ENCODE peak calls at places on chromosomes 1 and 21, in five cellular contexts. S is tibial artery, N is AG10803, X is GM20000, F is fibroblast of villous mesenchyme. O is an unnamed sample.

GRCh38 chr1:54017979-54018378 is at the start of gene LDLRAD1:
- DNase-seq in S (no peak), F (no peak), N (no peak), X (no peak), O (no peak)

GRCh38 chr1:160070243-160071163 is 543 bp upstream of the KCNJ10 start:
- DNase-seq in N (peak; percentile 33), X (peak; percentile 86), S (peak; percentile 73), F (peak; percentile 51), O (peak; percentile 77)

GRCh38 chr21:26883768-26884167 is 38.6 kb upstream of the ADAMTS1 start:
- DNase-seq in X (no peak), S (no peak), F (no peak), N (peak; percentile 20), O (no peak)

GRCh38 chr1:94927405-94928175 is 680 bp upstream of the CNN3 start:
- DNase-seq in N (peak; percentile 59), X (no peak), F (peak; percentile 63), S (peak; percentile 41), O (no peak)

GRCh38 chr1:62198781-62199125 is 4.1 kb downstream of the L1TD1 start:
- DNase-seq in S (no peak), X (no peak), F (no peak), N (peak; percentile 10), O (no peak)

GRCh38 chr1:202017385-202018225 is 7.2 kb downstream of the ELF3 start:
- DNase-seq in F (no peak), X (no peak), N (no peak), S (no peak), O (no peak)

GRCh38 chr1:212692774-212693644 is 6.6 kb downstream of the BATF3 start:
- DNase-seq in N (no peak), F (no peak), X (no peak), S (no peak), O (no peak)

GRCh38 chr1:198903203-198903602 is 264.4 kb downstream of the PTPRC start:
- DNase-seq in N (peak; percentile 64), S (no peak), F (no peak), X (no peak), O (no peak)

GRCh38 chr1:18091660-18092446 is 15.7 kb upstream of the IGSF21 start:
- DNase-seq in X (no peak), S (peak; percentile 72), F (peak; percentile 2), N (peak; percentile 75), O (no peak)

GRCh38 chr1:181778630-181779285 is 282.8 kb downstream of the ZNF648 start:
- DNase-seq in X (no peak), N (no peak), F (no peak), S (no peak), O (no peak)

GRCh38 chr1:188027613-188028012 is 1198.9 kb downstream of the PLA2G4A start:
- DNase-seq in F (peak; percentile 70), N (peak; percentile 0), S (no peak), X (peak; percentile 21), O (peak; percentile 16)

GRCh38 chr1:111864862-111865261 is 109.2 kb downstream of the DDX20 start:
- DNase-seq in F (no peak), N (no peak), S (no peak), X (peak; percentile 13), O (no peak)

DNA sequence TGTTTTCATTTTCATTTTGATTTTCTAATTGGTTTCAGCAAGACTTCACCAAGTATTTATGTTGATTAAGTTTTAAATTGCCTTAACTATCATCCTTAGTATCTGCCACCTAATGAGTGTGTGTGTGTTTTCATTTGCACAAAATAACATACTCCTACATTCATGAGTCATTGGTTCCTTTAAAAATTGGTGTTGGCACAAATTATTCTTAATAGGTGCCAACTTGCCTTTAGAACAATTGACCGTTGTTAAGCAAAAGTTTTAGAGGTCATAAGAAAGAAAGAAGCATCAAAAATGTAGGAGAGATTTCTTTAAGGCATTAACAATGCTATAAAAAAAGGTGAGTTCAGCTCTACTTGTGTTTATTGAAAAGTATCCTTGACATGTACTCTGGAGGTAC is 77.5 kb downstream of the FNBP1L start:
- DNase-seq in S (no peak), X (no peak), N (no peak), F (no peak), O (no peak)
- TF ChIP-seq CTCF in S (no peak), X (no peak), N (no peak), F (no peak), O (no peak)

GRCh38 chr21:43361493-43362296 is 65.2 kb downstream of the SIK1 start:
- DNase-seq in F (peak; percentile 74), S (peak; percentile 54), N (peak; percentile 82), X (peak; percentile 74), O (peak; percentile 70)

GRCh38 chr21:43362928-43363314 is 64.0 kb downstream of the SIK1 start:
- DNase-seq in S (no peak), F (no peak), X (no peak), N (no peak), O (no peak)

GRCh38 chr21:43363506-43364260 is 63.2 kb downstream of the SIK1 start:
- DNase-seq in F (no peak), X (no peak), S (no peak), N (no peak), O (no peak)

GRCh38 chr21:43361127-43361492 is 65.8 kb downstream of the SIK1 start:
- DNase-seq in X (no peak), N (peak; percentile 64), F (peak; percentile 74), S (no peak), O (no peak)

GRCh38 chr21:43362306-43362927 is 64.5 kb downstream of the SIK1 start:
- DNase-seq in F (peak; percentile 86), X (peak; percentile 83), S (peak; percentile 58), N (peak; percentile 80), O (peak; percentile 81)
- TF ChIP-seq CTCF in F (no peak), X (no peak), S (no peak), N (no peak), O (peak; percentile 11)

DNA sequence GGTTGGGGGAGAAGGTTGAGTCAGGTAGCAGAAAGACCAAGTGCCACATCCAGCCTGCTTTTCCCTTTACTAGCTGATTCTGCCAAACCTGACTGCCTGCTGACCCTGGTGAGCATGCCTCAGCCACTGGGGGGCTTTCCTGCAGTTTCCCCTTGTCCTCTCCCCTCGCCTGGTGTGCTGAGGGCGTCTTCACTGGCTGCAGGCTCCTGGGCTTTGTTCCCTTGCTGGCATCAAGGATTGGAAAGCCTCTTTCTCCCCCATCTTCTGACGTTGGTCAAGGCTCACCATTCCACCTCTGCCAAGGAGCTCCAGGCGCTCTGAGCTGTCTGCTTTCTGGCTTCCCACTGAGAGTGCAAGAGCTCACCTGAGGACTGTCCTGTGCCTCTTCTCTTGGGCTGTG is 28.4 kb downstream of the MAN1C1 start:
- DNase-seq in N (no peak), F (no peak), S (no peak), X (no peak), O (no peak)
- TF ChIP-seq CTCF in N (no peak), F (no peak), S (no peak), X (no peak), O (no peak)

GRCh38 chr1:6423321-6423999 is 1.1 kb upstream of the ESPN start:
- DNase-seq in S (no peak), N (peak; percentile 51), X (peak; percentile 90), F (no peak), O (peak; percentile 87)
- TF ChIP-seq CTCF in S (peak; percentile 27), N (peak; percentile 43), X (peak; percentile 91), F (peak; percentile 56), O (peak; percentile 87)

DNA sequence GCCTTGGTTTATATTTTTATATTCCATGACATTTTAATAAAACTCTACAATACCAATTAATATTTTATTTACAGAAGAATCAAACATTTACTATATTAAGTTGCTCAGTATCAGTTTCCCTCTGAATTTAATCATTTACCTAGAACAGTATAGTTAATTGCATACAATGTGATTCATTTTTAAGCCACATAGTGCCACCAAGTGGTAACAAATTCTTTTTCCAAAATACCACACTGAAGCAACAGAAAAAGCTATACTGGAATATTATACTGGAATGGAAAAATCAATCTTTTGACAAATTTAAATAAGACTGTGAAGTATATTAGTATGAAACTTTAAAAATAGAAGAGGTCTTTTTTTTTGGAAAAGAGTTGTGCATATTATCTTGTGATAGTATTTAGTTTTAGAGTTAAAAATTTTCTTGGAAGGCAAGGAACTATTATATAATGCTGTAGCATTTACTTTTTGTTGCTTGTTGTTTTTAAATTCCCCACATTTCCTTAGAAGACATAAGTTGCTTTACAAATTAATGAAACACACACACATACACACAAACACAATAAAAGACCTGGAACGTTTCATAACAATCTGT is 57.3 kb downstream of the ZNF644 start:
- DNase-seq in F (peak; percentile 22), S (no peak), N (peak; percentile 16), X (no peak), O (no peak)
- TF ChIP-seq CTCF in F (peak; percentile 41), S (peak; percentile 8), N (peak; percentile 45), X (no peak), O (peak; percentile 7)

DNA sequence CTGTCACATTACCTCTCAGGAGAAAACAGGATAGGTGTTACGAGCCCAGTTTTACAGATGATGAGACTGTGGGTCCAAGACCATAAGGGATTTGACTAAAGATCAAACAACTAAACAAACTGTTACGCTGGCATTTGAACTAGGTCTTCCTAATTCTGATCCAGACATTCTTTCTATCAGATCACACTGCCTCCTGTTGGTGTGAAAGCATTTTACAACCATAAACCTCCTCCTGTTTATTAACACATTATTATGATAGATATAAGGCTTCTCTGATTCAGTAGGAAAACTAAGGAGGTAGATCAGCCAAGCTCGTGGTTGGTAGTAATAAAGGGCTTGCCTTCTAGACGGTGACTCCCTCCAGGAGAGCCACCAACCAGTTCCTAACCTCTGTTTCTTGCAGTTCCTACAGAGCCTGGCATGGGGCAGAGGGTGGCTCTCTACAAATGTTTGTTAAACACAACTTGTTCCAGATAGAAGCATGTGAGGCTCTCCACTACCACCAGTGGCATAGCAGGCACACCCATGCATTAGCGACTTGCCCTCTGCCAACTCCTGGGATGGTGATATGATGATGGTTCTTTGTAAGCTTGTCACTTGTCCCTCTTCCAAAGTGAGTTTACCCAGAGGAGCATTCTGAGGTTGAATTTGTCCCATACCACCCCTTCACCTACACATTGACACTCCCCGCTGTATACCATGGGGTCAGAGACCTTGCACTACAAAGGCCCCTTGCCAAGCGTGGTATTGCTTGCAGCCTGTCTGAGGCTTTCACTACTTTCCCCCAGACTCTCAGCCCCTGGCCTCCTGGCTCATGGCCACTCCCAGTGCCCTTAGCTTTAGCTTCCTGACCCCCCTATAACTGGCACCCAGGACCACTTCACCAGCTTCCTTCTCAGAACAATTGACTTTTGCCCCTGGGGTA is 96.4 kb upstream of the HOOK1 start:
- DNase-seq in N (no peak), X (no peak), F (no peak), S (no peak), O (no peak)
- TF ChIP-seq CTCF in N (peak; percentile 16), X (peak; percentile 8), F (peak; percentile 28), S (peak; percentile 38), O (peak; percentile 14)

GRCh38 chr1:225811622-225812487 is 1.9 kb downstream of the EPHX1 start:
- DNase-seq in N (peak; percentile 25), X (no peak), F (no peak), S (no peak), O (no peak)
- TF ChIP-seq CTCF in N (peak; percentile 60), X (no peak), F (peak; percentile 48), S (no peak), O (no peak)

O was measured in GM13976.